ENCODE peak calls at places on chromosomes 16 and 17, in six cellular contexts. C is activated CD8-positive, alpha-beta T cell treated with anti-CD3 and anti-CD28 coated beads, Interleukin-2, amount 10 ng/mL, durations not matched to agents 7 days and 5 days; N is GM03348; R is stimulated activated CD8-positive, alpha-beta memory T cell treated with anti-CD3 and anti-CD28 coated beads, Interleukin-4, amount 100 ng/mL, for 24 hours; B is NCI-H146; T is mucosa of gallbladder. J is an unnamed sample.

GRCh38 chr17:63356275-63356905 is 89.7 kb downstream of the CYB561 start:
- DNase-seq in C (no peak), N (peak), R (no peak), B (no peak), T (no peak), J (no peak)

GRCh38 chr16:8886593-8887437 is 4.7 kb downstream of the LITAFD start:
- DNase-seq in C (no peak), N (no peak), R (no peak), B (no peak), T (no peak), J (peak)

GRCh38 chr16:2910441-2910840 is 1.3 kb upstream of the FLYWCH1 start:
- DNase-seq in C (no peak), N (peak), R (no peak), B (no peak), T (no peak), J (no peak)

GRCh38 chr17:44466339-44466738 is 36.9 kb downstream of the GPATCH8 start:
- DNase-seq in C (no peak), N (peak), R (no peak), B (no peak), T (no peak), J (no peak)

GRCh38 chr17:62064029-62064790 is 868 bp downstream of the MED13 start:
- DNase-seq in C (peak), N (no peak), R (no peak), B (no peak), T (no peak), J (peak)

GRCh38 chr16:85445779-85446222 is 167.3 kb upstream of the GSE1 start:
- DNase-seq in C (no peak), N (no peak), R (no peak), B (no peak), T (no peak), J (peak)

GRCh38 chr17:5699789-5700188 is 115.5 kb upstream of the NLRP1 start:
- DNase-seq in C (no peak), N (no peak), R (no peak), B (no peak), T (no peak), J (no peak)

GRCh38 chr17:42456223-42457106 is 2.2 kb upstream of the ATP6V0A1 start:
- DNase-seq in C (peak), N (peak), R (no peak), B (no peak), T (no peak), J (no peak)

GRCh38 chr16:52389045-52389444 is 157.9 kb downstream of the TOX3 start:
- DNase-seq in C (no peak), N (no peak), R (no peak), B (no peak), T (no peak), J (peak)

GRCh38 chr16:70701998-70702397 is 16.1 kb upstream of the MTSS2 start:
- DNase-seq in C (no peak), N (no peak), R (no peak), B (no peak), T (no peak), J (no peak)

GRCh38 chr17:2867441-2868424 is 71.5 kb downstream of the RAP1GAP2 start:
- DNase-seq in C (no peak), N (peak), R (no peak), B (no peak), T (no peak), J (no peak)

GRCh38 chr17:79622776-79623175 is 11.9 kb upstream of the RBFOX3 start:
- DNase-seq in C (no peak), N (no peak), R (no peak), B (no peak), T (no peak), J (no peak)

GRCh38 chr16:69804283-69804682 is 42.2 kb downstream of the WWP2 start:
- DNase-seq in C (no peak), N (peak), R (no peak), B (no peak), T (no peak), J (no peak)

GRCh38 chr16:28063611-28064061 is at the start of gene GSG1L:
- DNase-seq in C (no peak), N (no peak), R (no peak), B (no peak), T (no peak), J (no peak)

GRCh38 chr17:79212150-79213087 is 137.8 kb downstream of the ENGASE start:
- DNase-seq in C (no peak), N (no peak), R (no peak), B (no peak), T (no peak), J (no peak)

GRCh38 chr16:85354623-85355514 is 242.6 kb upstream of the CIBAR2 start:
- DNase-seq in C (no peak), N (peak), R (no peak), B (no peak), T (no peak), J (peak)

GRCh38 chr16:83458612-83459011 is 349.2 kb upstream of the HSBP1 start:
- DNase-seq in C (no peak), N (peak), R (no peak), B (no peak), T (no peak), J (no peak)

GRCh38 chr16:57539072-57539796 is 2.9 kb upstream of the CCDC102A start:
- DNase-seq in C (peak), N (no peak), R (no peak), B (no peak), T (no peak), J (no peak)

GRCh38 chr17:50423553-50424159 is 2.4 kb upstream of the ACSF2 start:
- DNase-seq in C (no peak), N (peak), R (no peak), B (peak), T (peak), J (peak)

GRCh38 chr17:58710948-58711552 is 18.6 kb downstream of the RAD51C start:
- DNase-seq in C (peak), N (peak), R (peak), B (peak), T (peak), J (peak)

GRCh38 chr17:33504571-33504970 is 211.5 kb upstream of the ASIC2 start:
- DNase-seq in C (no peak), N (no peak), R (no peak), B (no peak), T (no peak), J (no peak)

GRCh38 chr17:31074772-31075538 is 19.8 kb upstream of the NF1 start:
- DNase-seq in C (no peak), N (peak), R (no peak), B (peak), T (no peak), J (no peak)

GRCh38 chr16:25257956-25258855 is 561 bp upstream of the ZKSCAN2 start:
- DNase-seq in C (peak), N (peak), R (peak), B (peak), T (peak), J (peak)

GRCh38 chr16:67430504-67431076 is 331 bp upstream of the HSD11B2 start:
- DNase-seq in C (peak), N (no peak), R (no peak), B (peak), T (peak), J (peak)

GRCh38 chr17:32156656-32157055 is 14.4 kb downstream of the RHOT1 start:
- DNase-seq in C (no peak), N (no peak), R (no peak), B (no peak), T (no peak), J (no peak)

GRCh38 chr16:83552193-83552592 is 255.6 kb upstream of the HSBP1 start:
- DNase-seq in C (no peak), N (peak), R (no peak), B (no peak), T (no peak), J (no peak)

GRCh38 chr16:51390877-51391276 is 239.8 kb upstream of the SALL1 start:
- DNase-seq in C (no peak), N (no peak), R (no peak), B (no peak), T (no peak), J (no peak)

GRCh38 chr17:8740486-8740885 is 4.2 kb downstream of the CCDC42 start:
- DNase-seq in C (peak), N (no peak), R (peak), B (no peak), T (no peak), J (no peak)

GRCh38 chr17:82299452-82299851 is 18.0 kb downstream of the CD7 start:
- DNase-seq in C (no peak), N (no peak), R (no peak), B (no peak), T (no peak), J (no peak)

GRCh38 chr17:7552621-7553051 is 3.8 kb downstream of the TNFSF12 start:
- DNase-seq in C (peak), N (no peak), R (no peak), B (no peak), T (peak), J (no peak)

GRCh38 chr16:1144476-1145382 is 8.2 kb upstream of the CACNA1H start:
- DNase-seq in C (no peak), N (no peak), R (no peak), B (no peak), T (no peak), J (no peak)